ENCODE peak calls at places on chromosomes 11 and 22, in nine cellular contexts. N is OCI-LY7, S is PC-3, B is HCT116, A is MM.1S, H is GM23248, P is hepatocyte, U is GM23338, I is SK-N-SH. Q is an unnamed sample.

GRCh38 chr11:117985953-117986887 is at the start of gene IL10RA:
- DNase-seq in N (peak; percentile 92), A (peak; percentile 93), U (peak; percentile 91), P (peak; percentile 91), B (peak; percentile 39), H (peak; percentile 64), S (no peak), I (peak; percentile 95), Q (peak; percentile 94)

GRCh38 chr11:44624761-44625221 is 59.3 kb downstream of the CD82 start:
- DNase-seq in B (no peak), U (no peak), I (no peak), P (no peak), A (no peak), H (no peak), S (no peak), N (no peak), Q (no peak)

GRCh38 chr11:113256431-113257227 is 57.8 kb upstream of the TTC12 start:
- DNase-seq in S (no peak), H (no peak), I (no peak), A (no peak), U (no peak), B (no peak), N (no peak), P (no peak), Q (no peak)

GRCh38 chr22:47814474-47814873 is 1052.0 kb downstream of the TBC1D22A start:
- DNase-seq in B (no peak), U (no peak), A (no peak), N (no peak), S (no peak), P (no peak), I (no peak), H (no peak), Q (no peak)

GRCh38 chr11:9142732-9143131 is 51.3 kb upstream of the SCUBE2 start:
- DNase-seq in U (no peak), N (no peak), P (no peak), A (no peak), H (no peak), B (no peak), S (no peak), I (no peak), Q (no peak)

GRCh38 chr11:33531743-33532181 is 168.9 kb downstream of the C11orf91 start:
- DNase-seq in H (peak; percentile 99), N (no peak), S (no peak), A (no peak), U (no peak), P (no peak), B (no peak), I (no peak), Q (no peak)

GRCh38 chr11:43575931-43576833 is 104.4 kb upstream of the HSD17B12 start:
- DNase-seq in N (no peak), P (no peak), I (no peak), H (peak; percentile 67), A (no peak), B (no peak), U (no peak), S (no peak), Q (no peak)

GRCh38 chr11:128520206-128520885 is 67.0 kb downstream of the ETS1 start:
- DNase-seq in S (no peak), B (no peak), U (no peak), H (peak; percentile 37), I (no peak), P (no peak), A (no peak), N (peak; percentile 56), Q (no peak)

GRCh38 chr11:109772846-109773400 is 320.3 kb upstream of the ZC3H12C start:
- DNase-seq in H (no peak), U (no peak), I (peak; percentile 33), A (no peak), S (no peak), P (no peak), B (no peak), N (no peak), Q (no peak)

GRCh38 chr22:44536411-44536810 is 38.4 kb upstream of the RTL6 start:
- DNase-seq in N (no peak), H (peak; percentile 41), S (no peak), A (no peak), U (no peak), P (no peak), B (no peak), I (no peak), Q (no peak)

GRCh38 chr22:44538518-44539315 is 40.7 kb upstream of the RTL6 start:
- DNase-seq in U (no peak), A (no peak), P (no peak), I (no peak), S (no peak), B (no peak), H (no peak), N (no peak), Q (no peak)

GRCh38 chr22:44537016-44537936 is 39.2 kb upstream of the RTL6 start:
- DNase-seq in H (peak; percentile 24), N (no peak), I (peak; percentile 57), B (no peak), A (no peak), S (no peak), P (no peak), U (no peak), Q (no peak)

GRCh38 chr22:44539467-44540063 is 41.5 kb upstream of the RTL6 start:
- DNase-seq in A (no peak), P (no peak), N (no peak), H (no peak), I (no peak), B (no peak), U (no peak), S (no peak), Q (no peak)

GRCh38 chr22:44538071-44538470 is 40.0 kb upstream of the RTL6 start:
- DNase-seq in N (no peak), U (no peak), S (peak; percentile 61), A (no peak), H (peak; percentile 88), P (peak; percentile 64), I (no peak), B (no peak), Q (no peak)
- TF ChIP-seq EZH2phosphoT487 in N (no peak), U (no peak), S (no peak), A (no peak), H (no peak), P (no peak), I (no peak), B (no peak), Q (no peak)

DNA sequence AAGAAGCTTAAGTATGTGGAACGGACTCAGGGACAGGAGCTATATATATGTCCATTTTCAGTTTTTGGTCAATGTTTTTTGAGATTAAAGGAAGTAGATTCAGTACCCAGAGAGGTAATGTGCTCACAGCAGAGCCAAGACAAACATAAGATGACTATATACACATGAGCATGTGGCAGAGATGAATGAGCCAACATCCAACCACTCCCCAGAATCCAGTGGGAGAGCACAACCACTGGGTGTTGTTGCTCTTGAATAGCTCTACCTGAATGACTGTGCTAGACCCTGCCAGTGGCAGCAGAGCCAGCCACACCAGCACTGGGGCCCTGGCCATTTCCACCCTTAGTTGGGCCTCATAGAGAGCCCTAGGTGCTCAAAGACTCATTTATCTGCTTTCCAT is 10.7 kb upstream of the SYTL2 start:
- DNase-seq in S (peak; percentile 92), P (no peak), N (no peak), A (no peak), I (no peak), B (no peak), U (no peak), H (peak; percentile 61), Q (no peak)
- TF ChIP-seq EZH2phosphoT487 in S (no peak), P (no peak), N (no peak), A (no peak), I (no peak), B (no peak), U (no peak), H (no peak), Q (no peak)

GRCh38 chr22:28075260-28075981 is 156.4 kb upstream of the PITPNB start:
- DNase-seq in I (no peak), N (no peak), B (no peak), S (peak; percentile 41), P (peak; percentile 53), U (no peak), H (peak; percentile 90), A (no peak), Q (no peak)

GRCh38 chr22:28074526-28074925 is 155.5 kb upstream of the PITPNB start:
- DNase-seq in B (no peak), S (no peak), N (no peak), H (no peak), U (no peak), A (no peak), P (no peak), I (no peak), Q (no peak)

GRCh38 chr22:28072066-28072465 is 153.0 kb upstream of the PITPNB start:
- DNase-seq in H (peak; percentile 61), B (no peak), P (no peak), I (no peak), S (peak; percentile 9), U (no peak), N (no peak), A (no peak), Q (no peak)

DNA sequence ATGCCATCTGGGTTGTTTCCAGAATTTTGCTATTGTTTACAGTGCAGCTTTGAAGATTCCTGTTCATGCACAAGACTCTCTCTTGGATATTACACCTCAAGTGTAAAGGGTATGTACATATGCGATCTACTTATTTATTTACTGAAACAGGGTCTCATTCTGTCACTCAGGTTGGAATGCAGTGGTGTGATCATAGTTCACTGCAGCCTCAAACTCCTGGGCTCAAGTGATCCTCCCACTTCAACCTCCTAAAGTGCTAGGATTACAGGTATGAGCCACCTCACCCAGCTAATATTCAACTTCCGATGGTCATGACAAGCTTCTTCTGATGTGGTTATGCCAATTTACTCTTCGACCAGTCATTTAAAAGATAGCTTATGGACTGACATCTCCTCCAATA is 158.1 kb upstream of the PITPNB start:
- DNase-seq in A (no peak), U (no peak), N (no peak), S (no peak), H (no peak), I (no peak), B (no peak), P (no peak), Q (no peak)
- TF ChIP-seq EZH2phosphoT487 in A (no peak), U (no peak), N (no peak), S (no peak), H (no peak), I (no peak), B (no peak), P (no peak), Q (no peak)

GRCh38 chr11:95605271-95605940 is 184.2 kb downstream of the FAM76B start:
- DNase-seq in A (no peak), B (no peak), S (peak; percentile 12), N (no peak), H (no peak), P (no peak), U (no peak), I (no peak), Q (no peak)

GRCh38 chr11:95596011-95596489 is 193.5 kb downstream of the FAM76B start:
- DNase-seq in A (no peak), S (no peak), H (peak; percentile 73), N (no peak), B (no peak), U (no peak), I (peak; percentile 3), P (peak; percentile 45), Q (no peak)

DNA sequence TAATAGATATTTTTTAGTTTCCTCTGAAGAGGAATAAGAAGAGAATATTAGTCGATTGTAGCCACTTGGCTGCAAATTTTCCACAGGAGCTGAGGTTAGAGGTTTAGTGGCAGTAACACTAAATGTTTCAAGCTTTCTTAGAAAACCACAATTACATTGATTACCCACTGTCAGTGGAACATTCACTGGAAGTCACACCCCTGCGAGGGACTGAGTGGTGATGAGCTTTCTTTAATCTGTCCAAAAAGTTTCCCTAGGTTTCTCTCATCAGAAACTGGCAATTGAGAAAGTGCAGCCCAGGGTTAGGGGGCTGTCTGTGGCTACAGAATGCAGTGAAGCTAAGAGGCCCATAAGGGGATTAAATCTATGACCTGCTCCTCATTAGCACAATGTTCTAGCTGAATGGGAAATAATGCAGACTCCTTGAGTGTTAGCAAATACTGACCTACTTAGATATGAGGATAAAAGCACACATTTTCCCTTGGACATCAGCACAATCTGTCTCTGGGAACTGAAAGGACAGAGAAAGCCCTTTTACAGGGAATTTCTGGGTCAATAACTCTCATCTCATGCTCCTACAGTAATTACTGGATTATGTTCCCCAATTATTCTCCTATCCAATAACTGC is 189.5 kb downstream of the FAM76B start:
- DNase-seq in N (no peak), A (no peak), P (no peak), H (no peak), I (peak; percentile 1), S (no peak), U (no peak), B (no peak), Q (peak; percentile 12)
- TF ChIP-seq EZH2phosphoT487 in N (no peak), A (no peak), P (no peak), H (no peak), I (no peak), S (no peak), U (no peak), B (no peak), Q (no peak)